ENCODE peak calls at places on chromosomes 4 and X, in eight cellular contexts. W, U, Y, L, S, F, D and R are unnamed samples.

GRCh38 chrX:38293741-38294140 is 33.6 kb downstream of the RPGR start:
- DNase-seq in W (no peak), U (no peak), Y (no peak), L (no peak), S (no peak), F (no peak), D (no peak), R (no peak)

GRCh38 chr4:11614426-11614825 is 185.7 kb upstream of the HS3ST1 start:
- DNase-seq in W (no peak), U (peak; percentile 90), Y (no peak), L (no peak), S (no peak), F (no peak), D (no peak), R (no peak)

GRCh38 chrX:123755107-123755506 is 22.3 kb upstream of the THOC2 start:
- DNase-seq in W (no peak), U (no peak), Y (no peak), L (no peak), S (no peak), F (no peak), D (no peak), R (no peak)

GRCh38 chr4:42331914-42332368 is 65.3 kb upstream of the SHISA3 start:
- DNase-seq in W (peak; percentile 65), U (peak; percentile 24), Y (peak; percentile 68), L (no peak), S (no peak), F (no peak), D (no peak), R (no peak)

GRCh38 chrX:14412686-14413085 is 116.7 kb upstream of the GLRA2 start:
- DNase-seq in W (no peak), U (no peak), Y (no peak), L (no peak), S (no peak), F (no peak), D (no peak), R (no peak)

GRCh38 chr4:93759506-93759905 is 69.0 kb upstream of the ATOH1 start:
- DNase-seq in W (no peak), U (no peak), Y (no peak), L (no peak), S (no peak), F (no peak), D (no peak), R (no peak)

GRCh38 chr4:179307297-179308136 is 1865.3 kb upstream of the AGA start:
- DNase-seq in W (no peak), U (peak; percentile 42), Y (peak; percentile 11), L (no peak), S (no peak), F (peak; percentile 7), D (no peak), R (no peak)

GRCh38 chr4:55733874-55734437 is 85.6 kb upstream of the EXOC1L start:
- DNase-seq in W (no peak), U (peak; percentile 83), Y (peak; percentile 48), L (no peak), S (peak; percentile 18), F (peak; percentile 45), D (peak; percentile 93), R (no peak)

GRCh38 chrX:115719171-115719570 is 158.2 kb downstream of the PLS3 start:
- DNase-seq in W (no peak), U (no peak), Y (no peak), L (no peak), S (no peak), F (no peak), D (no peak), R (no peak)

GRCh38 chr4:78561677-78562076 is 10.1 kb downstream of the ANXA3 start:
- DNase-seq in W (no peak), U (no peak), Y (no peak), L (no peak), S (no peak), F (no peak), D (no peak), R (no peak)

GRCh38 chrX:96004386-96004785 is 680.3 kb upstream of the DIAPH2 start:
- DNase-seq in W (no peak), U (no peak), Y (no peak), L (no peak), S (no peak), F (no peak), D (no peak), R (no peak)

GRCh38 chrX:99301990-99302389 is 1108.1 kb downstream of the PCDH19 start:
- DNase-seq in W (no peak), U (no peak), Y (no peak), L (no peak), S (no peak), F (no peak), D (no peak), R (no peak)

GRCh38 chr4:153987291-153987690 is 198.4 kb upstream of the SFRP2 start:
- DNase-seq in W (no peak), U (no peak), Y (no peak), L (no peak), S (no peak), F (no peak), D (no peak), R (no peak)

GRCh38 chr4:78336093-78336943 is 215.3 kb upstream of the ANXA3 start:
- DNase-seq in W (no peak), U (no peak), Y (no peak), L (no peak), S (no peak), F (peak; percentile 13), D (no peak), R (peak; percentile 62)

GRCh38 chr4:118683513-118683912 is 1.7 kb upstream of the METTL14 start:
- DNase-seq in W (no peak), U (no peak), Y (no peak), L (no peak), S (no peak), F (no peak), D (no peak), R (no peak)

GRCh38 chrX:30627818-30628652 is 25.2 kb upstream of the GK start:
- DNase-seq in W (no peak), U (no peak), Y (no peak), L (no peak), S (no peak), F (no peak), D (no peak), R (no peak)

GRCh38 chr4:87853108-87853507 is 20.3 kb downstream of the MEPE start:
- DNase-seq in W (no peak), U (peak; percentile 45), Y (peak; percentile 34), L (no peak), S (no peak), F (no peak), D (no peak), R (no peak)

GRCh38 chr4:74168841-74169240 is 10.9 kb downstream of the MTHFD2L start:
- DNase-seq in W (no peak), U (no peak), Y (no peak), L (no peak), S (no peak), F (no peak), D (no peak), R (no peak)

DNA sequence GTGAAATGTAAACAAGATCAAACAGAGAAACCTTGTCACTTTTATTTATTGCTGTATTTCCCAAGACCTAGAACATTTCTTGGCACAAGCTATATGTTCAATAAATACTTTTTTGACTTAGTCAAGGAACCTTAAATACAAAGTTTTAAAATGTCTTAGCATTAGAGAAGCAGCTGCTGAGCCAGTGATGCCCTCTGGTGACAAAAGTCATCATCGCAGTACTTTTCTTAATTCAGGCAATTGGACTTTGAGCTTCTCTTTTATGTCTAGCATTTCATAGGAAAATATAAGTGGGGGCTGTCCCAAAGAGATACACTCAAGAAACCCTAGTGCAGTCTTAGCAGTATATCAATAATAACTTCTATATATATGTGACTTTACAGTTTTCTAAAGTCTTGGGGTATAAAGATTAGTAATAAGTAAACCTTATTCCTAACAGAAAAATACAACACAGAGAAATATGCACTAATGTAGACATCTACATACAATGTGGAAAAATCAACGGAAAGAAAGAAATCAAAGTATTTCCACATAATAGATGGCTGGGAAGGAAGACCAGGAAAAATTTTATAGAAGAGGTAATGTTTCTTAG is 118.4 kb downstream of the DTHD1 start:
- DNase-seq in W (no peak), U (no peak), Y (peak; percentile 48), L (no peak), S (no peak), F (peak; percentile 21), D (no peak), R (no peak)
- TF ChIP-seq CTCF in W (no peak), U (peak; percentile 61), Y (peak; percentile 59), L (peak; percentile 63), S (no peak), F (peak; percentile 72), D (no peak), R (no peak)

GRCh38 chrX:24479924-24480722 is 15.0 kb downstream of the PDK3 start:
- DNase-seq in W (no peak), U (no peak), Y (peak; percentile 5), L (no peak), S (no peak), F (no peak), D (no peak), R (no peak)
- TF ChIP-seq POLR2A in W (no peak), U (no peak), Y (no peak), L (no peak), S (no peak), F (no peak), D (no peak), R (no peak)

DNA sequence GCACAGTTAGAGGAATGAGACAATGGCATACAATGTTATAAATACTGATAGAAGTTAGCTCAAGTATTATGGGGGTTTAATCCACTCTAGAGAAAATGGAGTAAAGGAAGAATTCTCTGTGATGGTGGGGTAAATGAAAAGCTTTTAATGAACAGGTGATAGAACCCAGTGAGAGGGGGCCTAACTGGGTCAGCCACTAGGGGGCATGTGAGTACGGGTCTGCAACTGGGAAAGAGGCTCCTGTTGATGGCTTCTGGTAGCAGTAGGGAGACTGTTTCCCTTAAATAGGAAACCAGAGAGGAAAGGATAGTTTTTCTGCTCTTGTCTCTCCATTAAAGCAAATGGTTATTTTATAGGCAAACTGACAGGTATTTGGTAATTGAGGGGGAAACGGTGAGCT is 132.8 kb upstream of the GPR101 start:
- DNase-seq in W (no peak), U (no peak), Y (no peak), L (no peak), S (no peak), F (peak; percentile 8), D (no peak), R (no peak)
- TF ChIP-seq CTCF in W (no peak), U (peak; percentile 4), Y (no peak), L (no peak), S (no peak), F (peak; percentile 23), D (no peak), R (no peak)

DNA sequence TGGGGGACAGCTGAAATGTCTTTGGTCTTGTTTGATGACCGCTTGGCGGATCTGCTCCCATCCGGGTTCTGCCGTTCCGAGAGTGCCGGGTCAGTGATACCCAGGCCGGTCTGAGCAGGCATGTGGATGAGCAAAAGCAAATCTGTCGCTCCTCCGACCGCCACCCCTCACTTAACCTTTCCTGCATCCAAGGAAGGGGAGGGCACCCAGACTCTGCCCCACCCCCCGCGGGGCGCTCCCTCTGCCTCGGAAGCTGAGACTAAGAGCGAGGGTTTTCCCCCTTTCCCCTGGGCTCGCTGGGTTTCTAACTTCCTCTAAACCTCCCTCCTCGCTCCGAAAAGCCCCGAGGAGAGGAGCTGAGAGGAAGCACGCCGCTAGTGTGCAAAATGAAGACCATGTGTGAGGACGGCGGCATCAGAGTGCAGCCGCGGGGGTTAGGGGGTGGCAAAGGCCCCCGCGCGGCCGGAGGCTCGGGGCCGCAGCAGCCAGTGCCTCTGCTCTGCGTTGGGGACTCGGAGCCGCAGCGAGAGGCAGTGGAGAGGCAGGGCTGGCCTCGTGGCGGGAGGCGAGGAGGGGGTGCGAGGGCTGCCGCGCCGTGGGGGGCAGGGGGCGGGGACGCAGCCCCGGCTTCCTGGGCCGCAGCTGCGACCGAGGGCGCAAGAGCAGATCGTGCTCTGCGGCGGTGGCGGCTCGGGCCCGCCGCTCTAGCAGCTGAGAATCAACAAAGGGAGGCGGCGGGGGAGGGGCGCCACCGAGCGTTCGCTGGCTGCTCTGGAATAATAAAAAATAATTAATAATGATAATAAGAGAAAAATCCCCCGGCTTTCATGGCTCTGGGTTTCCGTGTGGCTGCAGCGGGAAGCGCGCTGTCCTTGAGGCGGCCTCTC is 55.8 kb upstream of the BCOR start:
- DNase-seq in W (peak; percentile 73), U (no peak), Y (no peak), L (no peak), S (peak; percentile 58), F (peak; percentile 60), D (no peak), R (no peak)
- TF ChIP-seq POLR2A in W (no peak), U (no peak), Y (no peak), L (no peak), S (no peak), F (peak; percentile 16), D (no peak), R (no peak)